ENCODE peak calls at places on chromosomes 6 and 20, in five cellular contexts. W is fibroblast of lung; R is PC-3; K is CD8-positive, alpha-beta T cell; Q is neural progenitor cell. U is an unnamed sample.

GRCh38 chr20:8272758-8273157 is 140.7 kb downstream of the PLCB1 start:
- DNase-seq in W (no peak), R (no peak), K (no peak), Q (no peak), U (no peak)

GRCh38 chr6:19333936-19334335 is 503.2 kb upstream of the ID4 start:
- DNase-seq in W (peak; percentile 31), R (peak; percentile 96), K (no peak), Q (no peak), U (no peak)

GRCh38 chr6:31794294-31794865 is 1.2 kb downstream of the VARS1 start:
- DNase-seq in W (peak; percentile 49), R (peak; percentile 35), K (no peak), Q (peak; percentile 70), U (no peak)

GRCh38 chr6:35070111-35070510 is 71.0 kb downstream of the TCP11 start:
- DNase-seq in W (no peak), R (no peak), K (no peak), Q (no peak), U (no peak)

GRCh38 chr6:50699086-50699886 is 14.0 kb upstream of the TFAP2D start:
- DNase-seq in W (peak; percentile 48), R (no peak), K (no peak), Q (peak; percentile 69), U (no peak)

GRCh38 chr20:33005132-33005566 is 916 bp upstream of the SUN5 start:
- DNase-seq in W (peak; percentile 12), R (peak; percentile 59), K (no peak), Q (peak; percentile 45), U (no peak)

GRCh38 chr20:13458860-13459451 is 179.8 kb downstream of the TASP1 start:
- DNase-seq in W (peak; percentile 55), R (peak; percentile 49), K (no peak), Q (peak; percentile 58), U (no peak)

GRCh38 chr6:42084889-42085288 is 34.6 kb downstream of the TAF8 start:
- DNase-seq in W (peak; percentile 35), R (peak; percentile 33), K (no peak), Q (no peak), U (no peak)

GRCh38 chr20:15012551-15012950 is 675.1 kb upstream of the FLRT3 start:
- DNase-seq in W (no peak), R (no peak), K (no peak), Q (peak; percentile 54), U (no peak)

GRCh38 chr6:55545791-55546190 is 33.2 kb downstream of the HMGCLL1 start:
- DNase-seq in W (no peak), R (no peak), K (no peak), Q (no peak), U (no peak)

GRCh38 chr6:65566117-65566516 is 140.9 kb downstream of the EYS start:
- DNase-seq in W (no peak), R (peak; percentile 4), K (no peak), Q (peak; percentile 14), U (no peak)

GRCh38 chr20:1946762-1947534 is 46.9 kb downstream of the PDYN start:
- DNase-seq in W (peak; percentile 17), R (no peak), K (no peak), Q (peak; percentile 96), U (no peak)

GRCh38 chr20:53040678-53041674 is 68.8 kb downstream of the TSHZ2 start:
- DNase-seq in W (peak; percentile 10), R (no peak), K (no peak), Q (no peak), U (peak; percentile 17)

GRCh38 chr6:12033770-12034169 is 21.7 kb downstream of the HIVEP1 start:
- DNase-seq in W (peak; percentile 55), R (peak; percentile 69), K (no peak), Q (no peak), U (no peak)

GRCh38 chr20:62607366-62608217 is 34.7 kb upstream of the SLCO4A1 start:
- DNase-seq in W (no peak), R (no peak), K (no peak), Q (no peak), U (no peak)

GRCh38 chr6:45155341-45155894 is 172.7 kb upstream of the RUNX2 start:
- DNase-seq in W (no peak), R (no peak), K (no peak), Q (no peak), U (no peak)

GRCh38 chr6:111667921-111668320 is 62.2 kb upstream of the TRAF3IP2 start:
- DNase-seq in W (peak; percentile 51), R (no peak), K (no peak), Q (no peak), U (no peak)

GRCh38 chr6:34953084-34954025 is 64.3 kb downstream of the ANKS1A start:
- DNase-seq in W (peak; percentile 68), R (peak; percentile 92), K (no peak), Q (no peak), U (no peak)

GRCh38 chr6:42402184-42402583 is 49.5 kb downstream of the TRERF1 start:
- DNase-seq in W (peak; percentile 65), R (peak; percentile 46), K (peak; percentile 43), Q (no peak), U (no peak)

GRCh38 chr6:137728386-137729349 is 138.4 kb upstream of the TNFAIP3 start:
- DNase-seq in W (peak; percentile 78), R (peak; percentile 85), K (no peak), Q (peak; percentile 49), U (no peak)

GRCh38 chr6:54697423-54697822 is 149.1 kb upstream of the FAM83B start:
- DNase-seq in W (peak; percentile 59), R (peak; percentile 61), K (no peak), Q (no peak), U (no peak)

GRCh38 chr20:43372051-43372450 is 85.6 kb upstream of the SRSF6 start:
- DNase-seq in W (peak; percentile 5), R (no peak), K (no peak), Q (no peak), U (no peak)

GRCh38 chr6:11043552-11043960 is 549 bp downstream of the ELOVL2 start:
- DNase-seq in W (no peak), R (no peak), K (no peak), Q (no peak), U (no peak)

GRCh38 chr6:53651149-53651763 is 14.3 kb downstream of the KLHL31 start:
- DNase-seq in W (peak; percentile 88), R (peak; percentile 90), K (peak; percentile 74), Q (peak; percentile 81), U (peak; percentile 32)

GRCh38 chr20:59785118-59785959 is 148.1 kb downstream of the SYCP2 start:
- DNase-seq in W (no peak), R (no peak), K (no peak), Q (no peak), U (no peak)

GRCh38 chr20:51531141-51531710 is 11.3 kb downstream of the NFATC2 start:
- DNase-seq in W (no peak), R (peak; percentile 98), K (peak; percentile 78), Q (no peak), U (no peak)

GRCh38 chr6:73129653-73130443 is 95.4 kb downstream of the KHDC1L start:
- DNase-seq in W (peak; percentile 72), R (peak; percentile 87), K (peak; percentile 76), Q (peak; percentile 92), U (peak; percentile 67)

GRCh38 chr20:4025125-4025524 is 9.8 kb upstream of the RNF24 start:
- DNase-seq in W (no peak), R (no peak), K (no peak), Q (no peak), U (no peak)

GRCh38 chr20:4022386-4023350 is 7.3 kb upstream of the RNF24 start:
- DNase-seq in W (peak; percentile 50), R (no peak), K (no peak), Q (peak; percentile 66), U (no peak)

GRCh38 chr20:4027590-4028265 is 12.4 kb upstream of the RNF24 start:
- DNase-seq in W (no peak), R (no peak), K (no peak), Q (no peak), U (no peak)

GRCh38 chr20:4025679-4026078 is 10.3 kb upstream of the RNF24 start:
- DNase-seq in W (no peak), R (no peak), K (no peak), Q (no peak), U (no peak)

DNA sequence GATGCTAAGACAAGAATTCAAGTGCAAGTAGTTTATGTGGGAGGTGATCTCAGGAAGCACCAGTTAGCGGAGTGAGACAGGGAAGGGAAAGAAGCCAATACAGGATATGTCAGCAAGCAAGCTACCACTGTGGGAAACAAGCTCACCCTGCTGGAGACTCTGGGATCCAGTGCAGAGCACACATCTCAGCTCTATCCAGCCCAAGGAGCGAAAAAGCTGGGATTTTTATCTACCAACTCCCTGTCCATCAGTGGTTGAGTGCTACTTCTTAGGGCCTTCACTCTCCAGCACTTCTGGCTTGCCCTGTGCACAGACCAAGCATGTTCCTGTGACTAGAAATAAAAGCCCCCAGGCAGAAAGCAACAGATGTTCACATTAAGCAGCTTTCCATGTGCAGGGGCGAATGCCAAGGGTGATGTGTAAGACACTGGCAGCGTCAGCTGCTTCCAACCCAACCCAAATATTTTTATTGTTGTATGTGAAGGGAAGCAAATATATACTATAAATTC is 10.8 kb upstream of the RNF24 start:
- DNase-seq in W (peak; percentile 83), R (peak; percentile 75), K (no peak), Q (peak; percentile 26), U (no peak)
- H3K4me3 ChIP-seq in W (no peak overlapping the region), R (no peak overlapping the region), K (no peak overlapping the region), Q (no peak overlapping the region), U (no peak overlapping the region)

GRCh38 chr6:1724124-1724523 is 114.4 kb downstream of the FOXC1 start:
- DNase-seq in W (no peak), R (peak; percentile 79), K (no peak), Q (no peak), U (no peak)

GRCh38 chr6:1726341-1726763 is 116.6 kb downstream of the FOXC1 start:
- DNase-seq in W (no peak), R (no peak), K (no peak), Q (peak; percentile 80), U (no peak)

GRCh38 chr6:1720620-1721322 is 111.1 kb downstream of the FOXC1 start:
- DNase-seq in W (no peak), R (no peak), K (no peak), Q (peak; percentile 94), U (no peak)

GRCh38 chr6:1722801-1723200 is 113.1 kb downstream of the FOXC1 start:
- DNase-seq in W (no peak), R (no peak), K (no peak), Q (no peak), U (no peak)

GRCh38 chr6:1724616-1725015 is 114.9 kb downstream of the FOXC1 start:
- DNase-seq in W (no peak), R (peak; percentile 93), K (no peak), Q (no peak), U (peak; percentile 67)
- H3K27ac ChIP-seq in W (no peak overlapping the region), R (peak overlapping the region; percentile 96), K (no peak overlapping the region), Q (no peak overlapping the region), U (peak overlapping the region; percentile 55)

GRCh38 chr6:124677874-124678273 is 284.4 kb upstream of the RNF217 start:
- DNase-seq in W (no peak), R (no peak), K (no peak), Q (no peak), U (no peak)
- TF ChIP-seq CTCF in W (no peak), R (no peak), K (no peak), Q (no peak), U (no peak)

DNA sequence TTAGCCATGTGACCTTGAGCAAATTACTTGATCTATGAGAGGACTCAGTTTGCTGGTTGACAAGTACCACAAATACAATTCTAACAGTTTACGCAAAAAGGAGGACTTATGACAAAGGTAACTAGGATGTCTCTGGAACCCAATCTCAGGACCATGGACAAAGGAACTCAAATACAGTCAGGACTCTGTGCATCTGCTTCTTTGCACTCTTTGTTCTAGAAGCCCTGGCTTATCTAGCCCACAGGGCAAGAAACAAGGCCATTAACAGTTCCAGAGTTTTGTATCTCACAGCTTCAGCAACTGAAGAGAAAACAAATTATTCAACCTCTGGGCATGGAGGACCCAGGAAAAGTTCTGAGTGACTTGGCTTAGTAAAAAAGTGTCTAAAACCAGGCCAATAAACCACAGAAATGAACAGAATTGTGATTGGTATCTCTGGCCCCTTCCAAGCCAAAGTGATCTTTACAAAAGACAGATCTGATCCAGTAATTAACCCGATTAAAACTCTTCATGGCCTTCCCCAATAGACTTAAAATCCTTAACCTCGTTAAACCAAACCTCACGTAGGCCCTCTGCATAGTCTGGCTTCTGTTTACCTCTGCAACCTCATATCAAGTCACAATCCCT is 5.9 kb downstream of the WASF1 start:
- DNase-seq in W (no peak), R (no peak), K (no peak), Q (peak; percentile 21), U (no peak)
- H3K4me3 ChIP-seq in W (no peak overlapping the region), R (no peak overlapping the region), K (no peak overlapping the region), Q (no peak overlapping the region), U (no peak overlapping the region)

U was measured in heart right ventricle.